ENCODE peak calls at places on chromosomes 13 and 19, in nine cellular contexts. One of them, this sample, is unnamed.

GRCh38 chr19:36577271-36577996 is 4.3 kb upstream of the ZNF529 start:
- DNase-seq in stimulated activated CD4-positive, alpha-beta T cell treated with anti-CD3 and anti-CD28 coated beads, Interleukin-12 subunit alpha, Interleukin-12 subunit beta, amount 100 ng/mL, for 4 hours: no peak
- DNase-seq in mesothelial cell of epicardium: no peak
- DNase-seq in AG09319: no peak
- DNase-seq in small intestine: no peak
- DNase-seq in activated T-cell treated with anti-CD3 and anti-CD28 coated beads for 1 hour: no peak
- DNase-seq in EL: peak
- DNase-seq in heart right ventricle: no peak
- DNase-seq in hypothalamus: no peak
- DNase-seq in this sample: no peak

GRCh38 chr13:61413572-61413971 is 2.1 kb downstream of the PCDH20 start:
- DNase-seq in small intestine: no peak
- DNase-seq in activated T-cell treated with anti-CD3 and anti-CD28 coated beads for 1 hour: no peak
- DNase-seq in heart right ventricle: no peak
- DNase-seq in stimulated activated CD4-positive, alpha-beta T cell treated with anti-CD3 and anti-CD28 coated beads, Interleukin-12 subunit alpha, Interleukin-12 subunit beta, amount 100 ng/mL, for 4 hours: no peak
- DNase-seq in EL: no peak
- DNase-seq in hypothalamus: no peak
- DNase-seq in mesothelial cell of epicardium: no peak
- DNase-seq in AG09319: no peak
- DNase-seq in this sample: no peak

GRCh38 chr19:45224645-45225044 is 20.6 kb downstream of the EXOC3L2 start:
- DNase-seq in small intestine: no peak
- DNase-seq in AG09319: no peak
- DNase-seq in activated T-cell treated with anti-CD3 and anti-CD28 coated beads for 1 hour: no peak
- DNase-seq in mesothelial cell of epicardium: no peak
- DNase-seq in EL: no peak
- DNase-seq in heart right ventricle: no peak
- DNase-seq in stimulated activated CD4-positive, alpha-beta T cell treated with anti-CD3 and anti-CD28 coated beads, Interleukin-12 subunit alpha, Interleukin-12 subunit beta, amount 100 ng/mL, for 4 hours: no peak
- DNase-seq in hypothalamus: no peak
- DNase-seq in this sample: no peak

GRCh38 chr19:45164577-45165335 is 4.0 kb upstream of the NKPD1 start:
- DNase-seq in activated T-cell treated with anti-CD3 and anti-CD28 coated beads for 1 hour: no peak
- DNase-seq in small intestine: peak
- DNase-seq in heart right ventricle: peak
- DNase-seq in mesothelial cell of epicardium: peak
- DNase-seq in stimulated activated CD4-positive, alpha-beta T cell treated with anti-CD3 and anti-CD28 coated beads, Interleukin-12 subunit alpha, Interleukin-12 subunit beta, amount 100 ng/mL, for 4 hours: peak
- DNase-seq in hypothalamus: no peak
- DNase-seq in EL: peak
- DNase-seq in AG09319: no peak
- DNase-seq in this sample: peak

GRCh38 chr13:50357586-50358118 is 342.4 kb downstream of the KCNRG start:
- DNase-seq in EL: peak
- DNase-seq in small intestine: peak
- DNase-seq in hypothalamus: no peak
- DNase-seq in activated T-cell treated with anti-CD3 and anti-CD28 coated beads for 1 hour: no peak
- DNase-seq in mesothelial cell of epicardium: no peak
- DNase-seq in AG09319: no peak
- DNase-seq in heart right ventricle: peak
- DNase-seq in stimulated activated CD4-positive, alpha-beta T cell treated with anti-CD3 and anti-CD28 coated beads, Interleukin-12 subunit alpha, Interleukin-12 subunit beta, amount 100 ng/mL, for 4 hours: no peak
- DNase-seq in this sample: peak

GRCh38 chr13:24693862-24694471 is 13.8 kb downstream of the ATP12A start:
- DNase-seq in hypothalamus: no peak
- DNase-seq in small intestine: peak
- DNase-seq in stimulated activated CD4-positive, alpha-beta T cell treated with anti-CD3 and anti-CD28 coated beads, Interleukin-12 subunit alpha, Interleukin-12 subunit beta, amount 100 ng/mL, for 4 hours: no peak
- DNase-seq in AG09319: no peak
- DNase-seq in heart right ventricle: peak
- DNase-seq in activated T-cell treated with anti-CD3 and anti-CD28 coated beads for 1 hour: no peak
- DNase-seq in EL: peak
- DNase-seq in mesothelial cell of epicardium: no peak
- DNase-seq in this sample: peak

GRCh38 chr19:16678498-16678897 is 17.6 kb downstream of the TMEM38A start:
- DNase-seq in activated T-cell treated with anti-CD3 and anti-CD28 coated beads for 1 hour: no peak
- DNase-seq in EL: peak
- DNase-seq in hypothalamus: no peak
- DNase-seq in heart right ventricle: no peak
- DNase-seq in stimulated activated CD4-positive, alpha-beta T cell treated with anti-CD3 and anti-CD28 coated beads, Interleukin-12 subunit alpha, Interleukin-12 subunit beta, amount 100 ng/mL, for 4 hours: no peak
- DNase-seq in AG09319: no peak
- DNase-seq in mesothelial cell of epicardium: no peak
- DNase-seq in small intestine: no peak
- DNase-seq in this sample: no peak

GRCh38 chr13:97986841-97987240 is 33.4 kb downstream of the IPO5 start:
- DNase-seq in stimulated activated CD4-positive, alpha-beta T cell treated with anti-CD3 and anti-CD28 coated beads, Interleukin-12 subunit alpha, Interleukin-12 subunit beta, amount 100 ng/mL, for 4 hours: no peak
- DNase-seq in hypothalamus: no peak
- DNase-seq in AG09319: no peak
- DNase-seq in EL: no peak
- DNase-seq in mesothelial cell of epicardium: no peak
- DNase-seq in activated T-cell treated with anti-CD3 and anti-CD28 coated beads for 1 hour: no peak
- DNase-seq in small intestine: no peak
- DNase-seq in heart right ventricle: no peak
- DNase-seq in this sample: no peak

GRCh38 chr19:51439021-51439465 is 19.2 kb downstream of the SIGLEC8 start:
- DNase-seq in mesothelial cell of epicardium: no peak
- DNase-seq in EL: peak
- DNase-seq in activated T-cell treated with anti-CD3 and anti-CD28 coated beads for 1 hour: no peak
- DNase-seq in heart right ventricle: no peak
- DNase-seq in stimulated activated CD4-positive, alpha-beta T cell treated with anti-CD3 and anti-CD28 coated beads, Interleukin-12 subunit alpha, Interleukin-12 subunit beta, amount 100 ng/mL, for 4 hours: no peak
- DNase-seq in hypothalamus: no peak
- DNase-seq in small intestine: peak
- DNase-seq in AG09319: no peak
- DNase-seq in this sample: peak

GRCh38 chr19:17394891-17395415 is 957 bp upstream of the CCDC194 start:
- DNase-seq in small intestine: peak
- DNase-seq in EL: peak
- DNase-seq in activated T-cell treated with anti-CD3 and anti-CD28 coated beads for 1 hour: peak
- DNase-seq in heart right ventricle: peak
- DNase-seq in stimulated activated CD4-positive, alpha-beta T cell treated with anti-CD3 and anti-CD28 coated beads, Interleukin-12 subunit alpha, Interleukin-12 subunit beta, amount 100 ng/mL, for 4 hours: peak
- DNase-seq in hypothalamus: no peak
- DNase-seq in AG09319: no peak
- DNase-seq in mesothelial cell of epicardium: no peak
- DNase-seq in this sample: peak

GRCh38 chr19:14391156-14391821 is 10.0 kb downstream of the ADGRE5 start:
- DNase-seq in stimulated activated CD4-positive, alpha-beta T cell treated with anti-CD3 and anti-CD28 coated beads, Interleukin-12 subunit alpha, Interleukin-12 subunit beta, amount 100 ng/mL, for 4 hours: no peak
- DNase-seq in EL: no peak
- DNase-seq in heart right ventricle: no peak
- DNase-seq in hypothalamus: no peak
- DNase-seq in activated T-cell treated with anti-CD3 and anti-CD28 coated beads for 1 hour: no peak
- DNase-seq in AG09319: no peak
- DNase-seq in mesothelial cell of epicardium: no peak
- DNase-seq in small intestine: no peak
- DNase-seq in this sample: no peak

GRCh38 chr13:68927387-68928026 is 1180.1 kb upstream of the ATXN8OS start:
- DNase-seq in EL: no peak
- DNase-seq in heart right ventricle: no peak
- DNase-seq in activated T-cell treated with anti-CD3 and anti-CD28 coated beads for 1 hour: no peak
- DNase-seq in small intestine: no peak
- DNase-seq in mesothelial cell of epicardium: no peak
- DNase-seq in hypothalamus: no peak
- DNase-seq in AG09319: no peak
- DNase-seq in stimulated activated CD4-positive, alpha-beta T cell treated with anti-CD3 and anti-CD28 coated beads, Interleukin-12 subunit alpha, Interleukin-12 subunit beta, amount 100 ng/mL, for 4 hours: no peak
- DNase-seq in this sample: no peak

GRCh38 chr13:26785845-26786630 is 25.5 kb upstream of the GPR12 start:
- DNase-seq in hypothalamus: no peak
- DNase-seq in EL: peak
- DNase-seq in heart right ventricle: peak
- DNase-seq in AG09319: no peak
- DNase-seq in activated T-cell treated with anti-CD3 and anti-CD28 coated beads for 1 hour: peak
- DNase-seq in stimulated activated CD4-positive, alpha-beta T cell treated with anti-CD3 and anti-CD28 coated beads, Interleukin-12 subunit alpha, Interleukin-12 subunit beta, amount 100 ng/mL, for 4 hours: peak
- DNase-seq in mesothelial cell of epicardium: no peak
- DNase-seq in small intestine: peak
- DNase-seq in this sample: peak

GRCh38 chr13:38636756-38637155 is 50.1 kb upstream of the FREM2 start:
- DNase-seq in heart right ventricle: no peak
- DNase-seq in EL: no peak
- DNase-seq in small intestine: peak
- DNase-seq in activated T-cell treated with anti-CD3 and anti-CD28 coated beads for 1 hour: no peak
- DNase-seq in hypothalamus: no peak
- DNase-seq in mesothelial cell of epicardium: no peak
- DNase-seq in AG09319: no peak
- DNase-seq in stimulated activated CD4-positive, alpha-beta T cell treated with anti-CD3 and anti-CD28 coated beads, Interleukin-12 subunit alpha, Interleukin-12 subunit beta, amount 100 ng/mL, for 4 hours: no peak
- DNase-seq in this sample: no peak

GRCh38 chr13:98577823-98578285 is 947 bp upstream of the STK24 start:
- DNase-seq in AG09319: no peak
- DNase-seq in small intestine: no peak
- DNase-seq in heart right ventricle: no peak
- DNase-seq in hypothalamus: peak
- DNase-seq in mesothelial cell of epicardium: no peak
- DNase-seq in EL: no peak
- DNase-seq in stimulated activated CD4-positive, alpha-beta T cell treated with anti-CD3 and anti-CD28 coated beads, Interleukin-12 subunit alpha, Interleukin-12 subunit beta, amount 100 ng/mL, for 4 hours: no peak
- DNase-seq in activated T-cell treated with anti-CD3 and anti-CD28 coated beads for 1 hour: no peak
- DNase-seq in this sample: no peak

GRCh38 chr13:21079761-21080730 is 18.7 kb upstream of the LATS2 start:
- DNase-seq in heart right ventricle: peak
- DNase-seq in stimulated activated CD4-positive, alpha-beta T cell treated with anti-CD3 and anti-CD28 coated beads, Interleukin-12 subunit alpha, Interleukin-12 subunit beta, amount 100 ng/mL, for 4 hours: no peak
- DNase-seq in activated T-cell treated with anti-CD3 and anti-CD28 coated beads for 1 hour: no peak
- DNase-seq in AG09319: peak
- DNase-seq in mesothelial cell of epicardium: no peak
- DNase-seq in EL: peak
- DNase-seq in small intestine: no peak
- DNase-seq in hypothalamus: no peak
- DNase-seq in this sample: peak

GRCh38 chr19:41226053-41226873 is 7.2 kb downstream of the AXL start:
- DNase-seq in activated T-cell treated with anti-CD3 and anti-CD28 coated beads for 1 hour: peak
- DNase-seq in mesothelial cell of epicardium: no peak
- DNase-seq in small intestine: peak
- DNase-seq in stimulated activated CD4-positive, alpha-beta T cell treated with anti-CD3 and anti-CD28 coated beads, Interleukin-12 subunit alpha, Interleukin-12 subunit beta, amount 100 ng/mL, for 4 hours: peak
- DNase-seq in EL: peak
- DNase-seq in hypothalamus: no peak
- DNase-seq in AG09319: peak
- DNase-seq in heart right ventricle: peak
- DNase-seq in this sample: peak

GRCh38 chr19:4583961-4584669 is 24.6 kb upstream of the SEMA6B start:
- DNase-seq in small intestine: no peak
- DNase-seq in hypothalamus: no peak
- DNase-seq in stimulated activated CD4-positive, alpha-beta T cell treated with anti-CD3 and anti-CD28 coated beads, Interleukin-12 subunit alpha, Interleukin-12 subunit beta, amount 100 ng/mL, for 4 hours: peak
- DNase-seq in AG09319: no peak
- DNase-seq in mesothelial cell of epicardium: no peak
- DNase-seq in EL: no peak
- DNase-seq in heart right ventricle: no peak
- DNase-seq in activated T-cell treated with anti-CD3 and anti-CD28 coated beads for 1 hour: no peak
- DNase-seq in this sample: peak

GRCh38 chr13:49606747-49607648 is 21.3 kb upstream of the ARL11 start:
- DNase-seq in mesothelial cell of epicardium: peak
- DNase-seq in small intestine: peak
- DNase-seq in heart right ventricle: peak
- DNase-seq in hypothalamus: peak
- DNase-seq in activated T-cell treated with anti-CD3 and anti-CD28 coated beads for 1 hour: peak
- DNase-seq in stimulated activated CD4-positive, alpha-beta T cell treated with anti-CD3 and anti-CD28 coated beads, Interleukin-12 subunit alpha, Interleukin-12 subunit beta, amount 100 ng/mL, for 4 hours: peak
- DNase-seq in AG09319: peak
- DNase-seq in EL: peak
- DNase-seq in this sample: peak

GRCh38 chr13:51015973-51016372 is 95.1 kb downstream of the C13orf42 start:
- DNase-seq in hypothalamus: no peak
- DNase-seq in stimulated activated CD4-positive, alpha-beta T cell treated with anti-CD3 and anti-CD28 coated beads, Interleukin-12 subunit alpha, Interleukin-12 subunit beta, amount 100 ng/mL, for 4 hours: no peak
- DNase-seq in mesothelial cell of epicardium: no peak
- DNase-seq in activated T-cell treated with anti-CD3 and anti-CD28 coated beads for 1 hour: no peak
- DNase-seq in small intestine: no peak
- DNase-seq in AG09319: no peak
- DNase-seq in EL: no peak
- DNase-seq in heart right ventricle: no peak
- DNase-seq in this sample: no peak

GRCh38 chr13:43273362-43273761 is 250.0 kb downstream of the DNAJC15 start:
- DNase-seq in AG09319: no peak
- DNase-seq in hypothalamus: no peak
- DNase-seq in activated T-cell treated with anti-CD3 and anti-CD28 coated beads for 1 hour: no peak
- DNase-seq in mesothelial cell of epicardium: no peak
- DNase-seq in small intestine: no peak
- DNase-seq in heart right ventricle: no peak
- DNase-seq in EL: peak
- DNase-seq in stimulated activated CD4-positive, alpha-beta T cell treated with anti-CD3 and anti-CD28 coated beads, Interleukin-12 subunit alpha, Interleukin-12 subunit beta, amount 100 ng/mL, for 4 hours: no peak
- DNase-seq in this sample: peak

GRCh38 chr19:42172261-42172660 is 40.0 kb upstream of the POU2F2 start:
- DNase-seq in small intestine: no peak
- DNase-seq in heart right ventricle: no peak
- DNase-seq in activated T-cell treated with anti-CD3 and anti-CD28 coated beads for 1 hour: no peak
- DNase-seq in AG09319: no peak
- DNase-seq in EL: no peak
- DNase-seq in hypothalamus: no peak
- DNase-seq in stimulated activated CD4-positive, alpha-beta T cell treated with anti-CD3 and anti-CD28 coated beads, Interleukin-12 subunit alpha, Interleukin-12 subunit beta, amount 100 ng/mL, for 4 hours: no peak
- DNase-seq in mesothelial cell of epicardium: no peak
- DNase-seq in this sample: no peak

GRCh38 chr13:19927117-19927734 is 31.3 kb upstream of the ZMYM2 start:
- DNase-seq in heart right ventricle: no peak
- DNase-seq in stimulated activated CD4-positive, alpha-beta T cell treated with anti-CD3 and anti-CD28 coated beads, Interleukin-12 subunit alpha, Interleukin-12 subunit beta, amount 100 ng/mL, for 4 hours: no peak
- DNase-seq in AG09319: peak
- DNase-seq in small intestine: peak
- DNase-seq in mesothelial cell of epicardium: no peak
- DNase-seq in EL: peak
- DNase-seq in activated T-cell treated with anti-CD3 and anti-CD28 coated beads for 1 hour: no peak
- DNase-seq in hypothalamus: no peak
- DNase-seq in this sample: peak

GRCh38 chr13:74825170-74825948 is 656.6 kb downstream of the TBC1D4 start:
- DNase-seq in mesothelial cell of epicardium: no peak
- DNase-seq in hypothalamus: no peak
- DNase-seq in activated T-cell treated with anti-CD3 and anti-CD28 coated beads for 1 hour: no peak
- DNase-seq in heart right ventricle: peak
- DNase-seq in EL: peak
- DNase-seq in small intestine: no peak
- DNase-seq in AG09319: peak
- DNase-seq in stimulated activated CD4-positive, alpha-beta T cell treated with anti-CD3 and anti-CD28 coated beads, Interleukin-12 subunit alpha, Interleukin-12 subunit beta, amount 100 ng/mL, for 4 hours: no peak
- DNase-seq in this sample: peak

GRCh38 chr13:78680064-78680463 is 21.1 kb upstream of the OBI1 start:
- DNase-seq in mesothelial cell of epicardium: no peak
- DNase-seq in activated T-cell treated with anti-CD3 and anti-CD28 coated beads for 1 hour: no peak
- DNase-seq in AG09319: no peak
- DNase-seq in small intestine: no peak
- DNase-seq in heart right ventricle: no peak
- DNase-seq in EL: no peak
- DNase-seq in hypothalamus: no peak
- DNase-seq in stimulated activated CD4-positive, alpha-beta T cell treated with anti-CD3 and anti-CD28 coated beads, Interleukin-12 subunit alpha, Interleukin-12 subunit beta, amount 100 ng/mL, for 4 hours: no peak
- DNase-seq in this sample: no peak

GRCh38 chr19:27775395-27775794 is 1437.6 kb downstream of the UQCRFS1 start:
- DNase-seq in heart right ventricle: no peak
- DNase-seq in small intestine: no peak
- DNase-seq in EL: no peak
- DNase-seq in hypothalamus: no peak
- DNase-seq in activated T-cell treated with anti-CD3 and anti-CD28 coated beads for 1 hour: no peak
- DNase-seq in AG09319: no peak
- DNase-seq in stimulated activated CD4-positive, alpha-beta T cell treated with anti-CD3 and anti-CD28 coated beads, Interleukin-12 subunit alpha, Interleukin-12 subunit beta, amount 100 ng/mL, for 4 hours: no peak
- DNase-seq in mesothelial cell of epicardium: no peak
- DNase-seq in this sample: no peak